ENCODE peak calls at places on chromosomes 7 and 10, in five cellular contexts. K is AG04449, Z is hepatocyte, C is BJ, S is mesenchymal stem cell. O is an unnamed sample.

GRCh38 chr10:3892440-3893101 is 107.6 kb upstream of the KLF6 start:
- DNase-seq in Z (no peak), K (no peak), S (peak; percentile 57), C (no peak), O (peak; percentile 60)

GRCh38 chr7:141231018-141231792 is 157.3 kb downstream of the TMEM178B start:
- DNase-seq in C (no peak), K (no peak), S (peak; percentile 4), Z (peak; percentile 63), O (peak; percentile 64)

GRCh38 chr10:120735773-120736371 is 115.3 kb upstream of the WDR11 start:
- DNase-seq in K (no peak), C (no peak), S (no peak), Z (peak; percentile 19), O (peak; percentile 63)

GRCh38 chr7:522071-522937 is 2.7 kb upstream of the PDGFA start:
- DNase-seq in K (no peak), S (peak; percentile 73), Z (peak; percentile 81), C (no peak), O (peak; percentile 54)

GRCh38 chr10:88386204-88386877 is 196.8 kb downstream of the RNLS start:
- DNase-seq in C (no peak), S (no peak), Z (peak; percentile 53), K (no peak), O (peak; percentile 36)

GRCh38 chr10:110141185-110141584 is 66.2 kb upstream of the MXI1 start:
- DNase-seq in Z (peak; percentile 44), K (no peak), C (no peak), S (peak; percentile 44), O (peak; percentile 48)

GRCh38 chr10:78579995-78580394 is 488.8 kb upstream of the ZMIZ1 start:
- DNase-seq in K (no peak), Z (no peak), S (no peak), C (no peak), O (no peak)

GRCh38 chr10:11424456-11425287 is 186.8 kb downstream of the USP6NL start:
- DNase-seq in C (no peak), Z (peak; percentile 80), S (peak; percentile 51), K (no peak), O (peak; percentile 67)

GRCh38 chr7:2736411-2736914 is 48.5 kb downstream of the AMZ1 start:
- DNase-seq in C (no peak), K (no peak), Z (no peak), S (no peak), O (no peak)

GRCh38 chr10:88493676-88494483 is 89.2 kb downstream of the RNLS start:
- DNase-seq in S (no peak), Z (no peak), C (peak; percentile 19), K (peak; percentile 24), O (peak; percentile 81)

GRCh38 chr7:137025469-137026175 is 157.2 kb downstream of the CHRM2 start:
- DNase-seq in C (no peak), K (peak; percentile 64), Z (no peak), S (peak; percentile 74), O (peak; percentile 73)

GRCh38 chr10:10032991-10033390 is 984.7 kb upstream of the CELF2 start:
- DNase-seq in Z (no peak), S (no peak), K (no peak), C (no peak), O (no peak)

DNA sequence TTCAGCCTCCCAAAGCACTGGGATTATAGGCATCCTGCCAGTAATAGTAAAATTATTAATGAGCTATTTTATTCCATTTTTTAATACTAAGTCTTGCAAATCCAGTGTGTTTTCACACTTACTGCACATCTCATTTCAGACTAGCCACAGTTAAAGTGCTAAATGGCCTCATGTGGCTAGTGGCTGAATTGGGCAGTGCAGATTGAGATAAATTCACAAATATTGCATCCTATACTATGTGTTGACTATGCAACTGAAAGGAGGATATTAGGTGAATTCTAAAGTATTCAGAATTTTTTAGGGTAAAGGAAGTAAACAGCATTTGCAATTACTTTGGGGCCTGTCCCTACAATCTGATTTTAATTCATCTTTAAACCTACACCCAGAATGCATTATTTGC is 10.2 kb downstream of the APBB1IP start:
- DNase-seq in C (no peak), K (no peak), Z (no peak), S (no peak), O (no peak)
- H3K4me3 ChIP-seq in C (no peak overlapping the region), K (no peak overlapping the region), Z (no peak overlapping the region), S (no peak overlapping the region), O (no peak overlapping the region)

DNA sequence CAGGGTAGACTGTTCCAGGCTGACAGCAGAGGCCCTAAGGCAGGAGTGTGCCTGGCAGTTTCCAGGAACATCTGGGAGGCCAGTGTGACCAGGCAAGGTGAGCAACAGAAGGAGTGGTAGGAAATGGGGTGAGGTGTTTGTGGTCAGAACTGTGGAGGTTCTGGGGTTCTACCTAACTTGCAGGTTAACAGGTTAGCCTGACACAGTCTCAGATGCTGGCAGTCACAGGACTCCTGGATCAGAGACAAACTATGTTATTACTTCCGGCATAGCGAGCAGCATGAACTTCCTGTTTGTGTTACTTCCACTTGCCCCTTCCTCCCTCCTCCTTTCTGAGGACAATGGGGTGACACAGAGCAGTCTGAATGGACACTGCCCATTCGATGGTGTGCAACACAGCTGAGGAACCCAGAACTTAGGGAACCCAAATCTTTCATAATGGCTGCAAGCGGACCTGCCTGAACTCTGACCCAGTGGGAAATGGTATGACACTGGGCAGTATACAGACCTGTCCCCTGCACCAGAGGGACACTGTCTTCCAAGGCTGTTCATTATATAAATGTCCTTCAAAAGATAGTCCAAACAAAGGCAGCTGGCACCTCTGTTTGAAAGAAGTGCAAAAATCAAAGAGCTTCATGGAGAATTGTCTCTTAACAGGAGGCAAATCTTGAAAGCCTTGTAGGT is 3.9 kb upstream of the SAR1A start:
- DNase-seq in S (no peak), K (no peak), C (no peak), Z (no peak), O (no peak)
- H3K4me3 ChIP-seq in S (no peak overlapping the region), K (no peak overlapping the region), C (no peak overlapping the region), Z (no peak overlapping the region), O (no peak overlapping the region)

GRCh38 chr10:102650655-102651454 is 6.6 kb downstream of the TRIM8 start:
- DNase-seq in S (no peak), K (no peak), Z (no peak), C (no peak), O (no peak)

GRCh38 chr10:102648889-102649752 is 4.8 kb downstream of the TRIM8 start:
- DNase-seq in Z (no peak), C (no peak), S (no peak), K (no peak), O (no peak)

GRCh38 chr10:102649770-102650654 is 5.7 kb downstream of the TRIM8 start:
- DNase-seq in S (no peak), K (no peak), Z (no peak), C (no peak), O (no peak)

GRCh38 chr10:102652170-102652926 is 8.1 kb downstream of the TRIM8 start:
- DNase-seq in C (no peak), Z (no peak), K (no peak), S (no peak), O (no peak)

DNA sequence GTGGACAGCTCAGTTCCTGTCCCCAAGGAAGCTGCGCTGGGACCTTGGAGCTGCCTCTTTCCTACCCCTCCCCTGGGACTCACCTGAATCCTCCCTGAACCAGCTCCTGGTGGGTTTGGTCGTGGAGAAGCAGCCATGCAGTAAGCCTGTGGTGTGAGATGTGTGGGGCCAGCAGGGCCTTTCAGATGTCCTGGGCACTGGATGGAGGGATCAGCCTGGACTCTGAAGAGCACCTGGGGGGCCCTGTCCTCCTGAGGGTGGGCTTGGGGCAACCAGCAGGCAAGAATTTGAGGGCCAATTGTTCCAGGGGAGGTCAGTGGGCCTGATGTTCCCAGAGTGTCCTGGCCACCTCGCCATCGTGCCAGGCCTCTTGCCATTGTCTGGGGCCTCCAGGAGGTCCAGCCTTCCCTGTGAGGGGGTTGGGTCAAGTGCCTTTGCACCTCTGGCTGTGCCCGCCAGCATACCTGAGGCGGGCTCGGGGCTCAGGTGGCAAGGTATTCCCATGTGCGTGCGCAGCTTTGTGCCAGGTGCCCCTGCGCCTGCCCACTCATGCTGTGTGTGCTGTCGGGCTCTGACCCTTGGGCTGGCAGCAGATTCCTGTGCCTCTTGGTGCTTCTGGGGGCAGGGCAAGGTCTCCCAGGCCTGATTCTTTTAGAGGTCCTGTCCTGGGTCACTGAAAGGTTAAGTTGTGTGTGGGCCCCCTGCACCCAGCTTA is 7.3 kb downstream of the TRIM8 start:
- DNase-seq in K (no peak), Z (no peak), S (no peak), C (no peak), O (no peak)
- H3K4me3 ChIP-seq in K (no peak overlapping the region), Z (no peak overlapping the region), S (no peak overlapping the region), C (no peak overlapping the region), O (no peak overlapping the region)

DNA sequence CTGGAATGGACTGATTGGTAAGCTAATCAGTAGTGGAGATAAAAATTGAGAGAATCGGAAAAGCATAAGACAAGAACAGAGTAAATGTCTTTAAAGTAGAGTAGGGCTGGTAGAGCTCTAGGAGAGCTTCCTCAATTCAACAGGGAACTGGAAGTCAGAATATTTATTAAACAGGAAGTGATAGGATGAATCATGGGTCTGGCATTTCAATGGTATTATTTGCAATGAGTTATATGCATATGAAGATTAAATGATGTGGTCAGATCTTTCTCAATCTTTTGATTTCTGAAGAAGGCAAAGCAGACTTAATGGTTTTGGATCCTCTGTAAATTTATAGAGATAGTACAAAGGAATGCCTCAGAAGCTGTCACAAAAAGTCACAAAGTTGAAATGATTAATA is 349.0 kb downstream of the HPSE2 start:
- DNase-seq in S (peak; percentile 42), C (no peak), K (no peak), Z (no peak), O (peak; percentile 4)
- H3K4me3 ChIP-seq in S (no peak overlapping the region), C (no peak overlapping the region), K (no peak overlapping the region), Z (no peak overlapping the region), O (no peak overlapping the region)

DNA sequence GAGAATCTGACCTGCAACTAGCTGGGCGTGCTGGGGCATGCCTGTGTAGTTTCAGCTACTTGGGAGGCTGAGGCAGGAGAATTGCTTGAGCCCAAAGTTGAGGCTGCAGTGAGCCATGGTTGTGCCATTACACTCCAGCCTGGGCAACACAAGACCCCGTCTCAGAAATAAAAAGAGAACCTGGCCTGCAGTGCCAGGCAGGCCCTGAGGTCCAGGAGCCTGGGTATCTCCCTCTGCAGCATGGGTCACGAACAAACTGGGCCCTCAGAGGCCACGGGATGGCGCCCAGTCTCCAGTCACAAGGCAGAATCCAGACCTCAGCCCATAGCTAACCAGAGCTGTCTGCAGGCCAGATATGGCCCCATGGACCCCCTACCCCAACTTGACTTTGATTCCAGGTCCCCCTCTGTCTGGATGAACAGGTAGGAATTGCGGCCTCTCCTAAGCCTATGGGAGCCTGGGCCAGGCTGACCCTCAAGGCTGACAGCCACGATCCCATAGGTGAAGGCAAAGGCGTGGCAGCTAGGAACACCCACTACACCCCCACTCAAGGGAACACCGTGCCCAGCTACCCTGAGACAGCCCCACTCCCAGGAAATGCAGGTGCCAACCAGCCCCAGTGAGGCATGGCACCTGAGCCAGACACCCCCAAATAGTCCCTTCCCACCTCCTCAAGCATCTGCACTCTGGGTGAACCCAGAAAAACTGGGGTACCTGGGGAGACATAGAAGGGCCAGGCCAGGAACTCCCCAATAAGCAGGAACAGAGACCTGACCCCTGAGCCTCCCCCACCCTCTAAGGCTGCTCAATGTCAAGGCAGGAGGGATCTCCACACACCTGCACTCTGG is 102.8 kb upstream of the TNRC18 start:
- DNase-seq in K (no peak), C (no peak), Z (peak; percentile 68), S (peak; percentile 38), O (peak; percentile 53)
- H3K4me3 ChIP-seq in K (peak overlapping the region; percentile 94), C (peak overlapping the region; percentile 89), Z (no peak overlapping the region), S (peak overlapping the region; percentile 36), O (peak overlapping the region; percentile 91)

O was measured in choroid plexus epithelial cell.